ENCODE peak calls at places on chromosomes 2 and 18, in nine cellular contexts. A is A549, S is K562, E is HepG2, D is sigmoid colon, U is transverse colon, K is stomach, Y is suprapubic skin, P is tibial nerve. N is an unnamed sample.

GRCh38 chr18:3525870-3526420 is 76.0 kb downstream of the TGIF1 start:
- DNase-seq in Y (no peak), S (peak), D (no peak), A (no peak), K (no peak), P (no peak), U (peak), E (no peak), N (no peak)

GRCh38 chr18:58321986-58322385 is 278.0 kb downstream of the NEDD4L start:
- DNase-seq in K (peak), U (peak), D (peak), E (peak), A (peak), S (peak), Y (no peak), P (peak), N (peak)

GRCh38 chr2:75570948-75571729 is 10.4 kb upstream of the EVA1A start:
- DNase-seq in Y (no peak), S (no peak), U (no peak), K (no peak), A (no peak), P (no peak), E (peak), D (no peak), N (no peak)

GRCh38 chr2:40087434-40087833 is 308.4 kb upstream of the THUMPD2 start:
- DNase-seq in E (no peak), K (no peak), A (no peak), S (no peak), P (no peak), D (no peak), U (no peak), Y (no peak), N (no peak)

GRCh38 chr18:45255142-45255890 is 360.0 kb upstream of the SLC14A2 start:
- DNase-seq in S (no peak), P (peak), Y (no peak), U (peak), E (no peak), D (peak), K (no peak), A (no peak), N (peak)

GRCh38 chr18:59228361-59228760 is 8.4 kb downstream of the GRP start:
- DNase-seq in S (no peak), A (no peak), P (no peak), Y (no peak), E (no peak), K (no peak), D (no peak), U (no peak), N (no peak)

GRCh38 chr2:72103161-72103560 is 44.5 kb downstream of the CYP26B1 start:
- DNase-seq in E (no peak), Y (no peak), A (no peak), S (no peak), D (no peak), P (no peak), U (no peak), K (no peak), N (no peak)

GRCh38 chr2:215540646-215541045 is 104.8 kb upstream of the FN1 start:
- DNase-seq in A (no peak), U (no peak), D (no peak), K (no peak), S (no peak), P (peak), Y (no peak), E (no peak), N (no peak)

GRCh38 chr2:192357216-192357615 is 162.5 kb upstream of the TMEFF2 start:
- DNase-seq in P (no peak), S (no peak), K (no peak), A (no peak), E (no peak), Y (no peak), U (no peak), D (no peak), N (no peak)

GRCh38 chr2:878245-878930 is 72.3 kb upstream of the SNTG2 start:
- DNase-seq in P (no peak), K (peak), S (no peak), Y (peak), E (no peak), U (no peak), A (no peak), D (no peak), N (no peak)

GRCh38 chr2:37387143-37387835 is 42.9 kb downstream of the QPCT start:
- DNase-seq in P (no peak), A (no peak), Y (no peak), K (no peak), S (no peak), U (no peak), D (no peak), E (no peak), N (no peak)

GRCh38 chr2:239033801-239034560 is 186.1 kb downstream of the TWIST2 start:
- DNase-seq in Y (peak), D (peak), A (no peak), S (no peak), P (no peak), K (no peak), U (no peak), E (no peak), N (no peak)

GRCh38 chr2:26754972-26755670 is 9.0 kb upstream of the SLC35F6 start:
- DNase-seq in K (no peak), S (no peak), P (no peak), D (no peak), Y (no peak), U (no peak), E (no peak), A (no peak), N (no peak)

GRCh38 chr2:121099329-121100318 is 185.4 kb downstream of the TFCP2L1 start:
- DNase-seq in D (peak), S (no peak), Y (no peak), K (peak), A (peak), P (no peak), E (no peak), U (peak), N (no peak)

GRCh38 chr2:199739413-199740110 is 111.4 kb downstream of the FTCDNL1 start:
- DNase-seq in A (peak), D (peak), S (peak), U (peak), K (peak), Y (peak), E (peak), P (peak), N (peak)

GRCh38 chr2:207202645-207203044 is 36.9 kb upstream of the KLF7 start:
- DNase-seq in U (no peak), K (no peak), Y (no peak), D (no peak), S (peak), P (no peak), A (no peak), E (peak), N (no peak)

GRCh38 chr2:234577191-234577590 is 80.3 kb upstream of the ARL4C start:
- DNase-seq in D (no peak), Y (no peak), P (no peak), U (no peak), K (no peak), A (no peak), E (no peak), S (no peak), N (no peak)

GRCh38 chr2:224085246-224085645 is 46.2 kb upstream of the SERPINE2 start:
- DNase-seq in U (no peak), S (no peak), P (no peak), E (peak), K (no peak), A (peak), Y (no peak), D (no peak), N (no peak)

GRCh38 chr18:46174317-46175039 is 70.3 kb downstream of the HAUS1 start:
- DNase-seq in Y (peak), U (peak), A (no peak), K (peak), S (peak), P (no peak), D (no peak), E (no peak), N (no peak)

GRCh38 chr2:6067089-6067488 is 374.9 kb downstream of the SOX11 start:
- DNase-seq in Y (no peak), K (no peak), E (no peak), D (no peak), U (no peak), A (no peak), S (no peak), P (no peak), N (no peak)

GRCh38 chr2:177171418-177171865 is 41.2 kb upstream of the HNRNPA3 start:
- DNase-seq in U (no peak), D (no peak), K (peak), E (no peak), S (no peak), A (no peak), P (no peak), Y (no peak), N (no peak)

GRCh38 chr18:59264651-59265245 is 8.5 kb downstream of the RAX start:
- DNase-seq in S (no peak), A (no peak), Y (no peak), D (no peak), U (no peak), E (no peak), P (no peak), K (no peak), N (no peak)

GRCh38 chr2:112156152-112156986 is 18.2 kb downstream of the FBLN7 start:
- DNase-seq in U (no peak), A (no peak), D (no peak), S (no peak), P (no peak), Y (peak), K (no peak), E (peak), N (no peak)

GRCh38 chr2:207819839-207820784 is 50.4 kb upstream of the FZD5 start:
- DNase-seq in U (peak), E (peak), P (no peak), S (no peak), D (no peak), A (peak), Y (no peak), K (peak), N (peak)

GRCh38 chr2:238155761-238156694 is 2.7 kb upstream of the ERFE start:
- DNase-seq in U (no peak), P (no peak), Y (no peak), E (no peak), A (no peak), S (no peak), D (no peak), K (no peak), N (no peak)

GRCh38 chr2:190819835-190820234 is 60.8 kb upstream of the GLS start:
- DNase-seq in D (no peak), S (no peak), P (no peak), Y (no peak), E (no peak), K (no peak), U (no peak), A (no peak), N (no peak)

GRCh38 chr2:235639387-235639786 is 145.5 kb downstream of the AGAP1 start:
- DNase-seq in P (peak), D (peak), A (peak), S (no peak), Y (peak), E (no peak), K (no peak), U (peak), N (peak)

GRCh38 chr2:158777077-158777476 is 18.0 kb upstream of the DAPL1 start:
- DNase-seq in A (no peak), D (no peak), Y (no peak), U (no peak), P (no peak), K (no peak), E (no peak), S (no peak), N (no peak)

GRCh38 chr2:234451852-234452625 is 44.8 kb downstream of the ARL4C start:
- DNase-seq in A (peak), K (no peak), D (no peak), U (no peak), S (no peak), Y (no peak), P (no peak), E (no peak), N (no peak)

DNA sequence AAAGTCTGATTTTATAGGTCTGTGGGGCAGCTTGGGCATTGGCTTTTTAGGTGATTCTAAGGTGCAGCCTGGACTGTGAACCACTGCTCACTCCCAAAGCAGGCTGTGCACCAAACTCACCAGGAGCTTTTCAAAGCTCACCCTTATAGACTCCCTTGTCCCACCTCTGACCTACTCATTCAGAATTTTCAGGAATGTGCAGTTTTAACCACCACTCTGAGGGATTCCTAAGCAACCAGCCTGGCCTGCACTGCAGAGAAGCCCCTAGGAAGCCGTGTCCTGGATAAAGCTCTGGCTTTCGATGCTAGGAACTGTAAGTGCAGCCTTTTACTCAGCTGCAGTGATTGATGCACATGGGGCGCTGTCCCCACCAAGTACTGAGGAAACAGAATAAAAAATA is 33.0 kb downstream of the MRO start:
- DNase-seq in D (no peak), K (no peak), Y (no peak), P (no peak), E (no peak), U (no peak), A (no peak), S (no peak), N (no peak)
- H3K27ac ChIP-seq in D (no peak), K (no peak), Y (no peak), P (no peak), E (no peak), U (no peak), A (no peak), S (no peak), N (no peak)

DNA sequence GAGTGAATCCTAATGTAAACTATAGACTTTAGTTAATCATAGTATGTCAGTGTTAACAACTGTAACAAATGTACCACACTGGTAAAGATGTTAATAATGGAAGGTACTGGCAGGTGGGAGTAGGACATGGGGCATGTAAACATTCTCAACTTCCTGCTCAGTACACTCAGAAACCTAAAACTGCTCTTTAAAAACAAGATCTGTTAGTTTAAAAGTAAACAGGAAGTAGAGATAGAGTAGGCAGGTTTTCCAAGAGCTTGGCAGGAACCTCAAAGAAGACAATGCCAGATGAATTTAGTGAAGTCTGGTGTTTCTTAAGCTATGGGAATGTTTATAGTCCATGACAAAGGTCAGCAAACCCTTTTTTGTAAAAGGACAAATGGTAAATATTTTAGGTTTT is 46.6 kb downstream of the CCDC138 start:
- DNase-seq in E (peak), U (no peak), P (no peak), A (no peak), K (no peak), S (no peak), Y (no peak), D (no peak), N (no peak)
- TF ChIP-seq EP300 in E (no peak), U (no peak), P (no peak), A (no peak), K (no peak), S (no peak), Y (no peak), D (no peak), N (no peak)

GRCh38 chr2:110877031-110877827 is 144.9 kb downstream of the ACOXL start:
- DNase-seq in D (no peak), Y (no peak), S (no peak), P (no peak), E (no peak), U (no peak), A (no peak), K (no peak), N (no peak)
- H3K27ac ChIP-seq in D (no peak), Y (no peak), S (no peak), P (no peak), E (no peak), U (no peak), A (no peak), K (no peak), N (no peak)

DNA sequence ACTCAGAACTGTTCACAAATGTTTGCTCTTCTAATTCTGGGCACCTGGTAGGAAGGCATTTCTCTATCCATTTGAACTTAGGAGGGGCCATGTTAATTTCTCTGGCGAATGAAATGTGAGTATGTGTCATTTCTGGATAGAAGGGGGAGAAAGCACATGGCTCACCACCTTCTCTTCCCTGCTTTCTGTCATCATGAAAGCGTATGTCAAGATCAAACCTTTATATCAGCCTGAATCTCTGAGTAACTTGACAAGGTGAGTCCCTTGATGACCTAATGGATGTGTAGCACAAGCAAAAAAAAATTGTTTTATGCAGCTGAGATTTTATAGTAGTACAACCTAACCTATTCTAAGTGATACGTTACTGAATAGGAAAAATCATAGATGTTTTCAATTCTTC is 12.1 kb upstream of the LCT start:
- DNase-seq in P (no peak), D (no peak), S (no peak), A (no peak), U (no peak), K (no peak), E (no peak), Y (no peak), N (no peak)
- TF ChIP-seq EP300 in P (no peak), D (no peak), S (no peak), A (no peak), U (no peak), K (no peak), E (no peak), Y (no peak), N (no peak)

DNA sequence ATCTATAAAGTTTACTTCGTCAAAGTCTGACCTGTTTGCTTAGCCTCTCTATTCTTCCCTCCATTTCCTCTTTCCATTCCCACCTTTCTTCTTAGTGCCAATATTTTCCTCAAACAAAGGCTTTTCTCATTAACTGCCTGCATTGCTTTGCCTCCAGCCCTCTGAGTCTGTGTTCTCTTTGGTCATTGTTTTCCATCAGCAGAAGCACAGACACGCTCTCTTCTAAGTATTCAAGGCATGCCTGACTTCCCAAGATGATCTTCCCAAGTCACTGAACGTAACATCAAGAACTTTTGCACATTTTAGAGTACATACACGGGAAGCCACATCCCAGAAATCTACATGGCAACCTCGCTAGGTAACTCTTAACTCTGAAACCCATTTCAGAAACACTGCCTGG is 32.6 kb upstream of the ANXA4 start:
- DNase-seq in E (no peak), P (no peak), D (no peak), S (no peak), Y (no peak), A (no peak), K (no peak), U (no peak), N (no peak)
- H3K27ac ChIP-seq in E (no peak), P (no peak), D (no peak), S (no peak), Y (no peak), A (no peak), K (no peak), U (no peak), N (no peak)

GRCh38 chr18:12838178-12838634 is 45.8 kb downstream of the PTPN2 start:
- DNase-seq in D (peak), S (no peak), E (peak), Y (no peak), U (peak), A (peak), P (peak), K (peak), N (peak)

GRCh38 chr18:12841070-12841469 is 43.0 kb downstream of the PTPN2 start:
- DNase-seq in Y (no peak), S (no peak), E (no peak), A (peak), K (no peak), D (no peak), U (no peak), P (no peak), N (no peak)

GRCh38 chr18:12840382-12840781 is 43.7 kb downstream of the PTPN2 start:
- DNase-seq in D (no peak), A (no peak), P (no peak), U (no peak), E (no peak), S (no peak), K (no peak), Y (no peak), N (no peak)

GRCh38 chr18:12839057-12839525 is 44.9 kb downstream of the PTPN2 start:
- DNase-seq in P (no peak), E (no peak), K (no peak), U (no peak), S (no peak), D (no peak), Y (no peak), A (peak), N (no peak)

GRCh38 chr18:12839526-12840196 is 44.4 kb downstream of the PTPN2 start:
- DNase-seq in E (no peak), U (no peak), S (no peak), A (no peak), D (no peak), Y (no peak), P (no peak), K (no peak), N (no peak)
- TF ChIP-seq EP300 in E (no peak), U (no peak), S (no peak), A (no peak), D (no peak), Y (no peak), P (no peak), K (no peak), N (no peak)

DNA sequence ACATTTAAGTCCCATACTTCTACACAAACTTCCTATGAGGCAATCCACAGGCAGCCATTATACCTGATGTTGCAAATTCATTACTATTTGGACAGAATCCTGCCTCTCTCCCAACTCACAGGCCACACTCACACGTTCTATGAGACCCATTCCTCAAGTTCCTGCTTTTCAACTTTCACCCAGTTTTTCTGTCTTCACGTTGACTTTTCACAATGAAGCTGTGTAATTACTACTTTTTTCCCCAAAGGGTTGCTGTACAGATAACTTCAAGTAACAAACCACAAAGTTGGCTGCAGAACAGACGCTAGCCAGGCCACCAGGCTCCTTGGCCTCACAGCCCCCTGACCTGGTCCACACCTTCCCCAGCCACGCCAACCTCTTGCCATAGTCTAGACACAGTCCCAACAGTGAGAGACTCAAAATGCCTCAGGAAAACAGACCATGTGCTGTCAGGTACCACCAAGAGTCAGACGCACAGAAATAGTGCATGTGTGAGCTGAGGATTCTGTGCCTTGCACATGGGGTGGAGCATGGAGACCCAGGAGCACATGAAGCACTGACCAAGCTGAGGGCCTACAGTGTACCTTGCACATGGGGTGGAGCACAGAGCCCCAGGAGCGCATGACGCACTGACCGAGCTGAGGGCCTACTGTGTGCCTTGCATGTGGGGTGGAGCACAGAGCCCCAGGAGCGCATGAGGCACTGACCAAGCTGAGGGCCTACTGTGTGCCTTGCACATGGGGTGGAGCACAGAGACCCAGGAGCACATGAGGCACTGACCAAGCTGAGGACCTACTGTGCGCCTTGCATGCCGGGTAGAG is 61.0 kb downstream of the EIPR1 start:
- DNase-seq in S (no peak), K (no peak), E (no peak), P (no peak), U (no peak), Y (no peak), A (no peak), D (peak), N (no peak)
- H3K27ac ChIP-seq in S (no peak), K (no peak), E (no peak), P (no peak), U (no peak), Y (no peak), A (no peak), D (no peak), N (no peak)

GRCh38 chr2:105324732-105325131 is 4.8 kb downstream of the TGFBRAP1 start:
- DNase-seq in E (no peak), S (no peak), P (no peak), K (no peak), Y (no peak), U (no peak), D (no peak), A (no peak), N (no peak)
- TF ChIP-seq EP300 in E (no peak), S (no peak), P (no peak), K (no peak), Y (no peak), U (no peak), D (no peak), A (no peak), N (no peak)